ENCODE peak calls at places on chromosomes 11 and 22, in four cellular contexts. B, O, E and P are unnamed samples.

GRCh38 chr11:14248577-14248976 is 110.4 kb downstream of the RRAS2 start:
- DNase-seq in B (no peak), E (no peak), O (no peak), P (no peak)

GRCh38 chr11:100009728-100010127 is 677.4 kb upstream of the ARHGAP42 start:
- DNase-seq in B (no peak), O (no peak), E (no peak), P (no peak)

GRCh38 chr11:125070699-125071254 is 7.7 kb downstream of the SLC37A2 start:
- DNase-seq in O (peak), B (peak), E (no peak), P (no peak)

GRCh38 chr11:102807921-102808320 is 10.0 kb upstream of the MMP1 start:
- DNase-seq in E (no peak), B (no peak), O (no peak), P (no peak)

GRCh38 chr11:72229925-72230763 is 5.6 kb downstream of the INPPL1 start:
- DNase-seq in O (no peak), E (no peak), B (no peak), P (no peak)

GRCh38 chr11:2891901-2892214 is 6.3 kb upstream of the CDKN1C start:
- DNase-seq in E (no peak), O (peak), B (peak), P (no peak)

GRCh38 chr22:35347462-35347861 is 33.4 kb upstream of the HMOX1 start:
- DNase-seq in O (peak), B (no peak), E (no peak), P (no peak)

GRCh38 chr11:36062796-36063380 is 119.0 kb downstream of the LDLRAD3 start:
- DNase-seq in O (no peak), E (no peak), B (peak), P (no peak)

GRCh38 chr22:42581762-42582716 is 28.3 kb downstream of the SERHL2 start:
- DNase-seq in B (peak), E (no peak), O (peak), P (peak)

GRCh38 chr11:128688031-128688713 is 5.7 kb upstream of the FLI1 start:
- DNase-seq in O (no peak), B (no peak), E (no peak), P (no peak)

GRCh38 chr11:111324277-111324720 is 26.0 kb downstream of the POU2AF3 start:
- DNase-seq in E (peak), B (no peak), O (no peak), P (no peak)

GRCh38 chr11:124538019-124538418 is 5.4 kb downstream of the OR8B12 start:
- DNase-seq in E (peak), B (no peak), O (peak), P (peak)

GRCh38 chr11:90204832-90205646 is 17.8 kb downstream of the CHORDC1 start:
- DNase-seq in B (no peak), O (no peak), E (peak), P (no peak)

GRCh38 chr22:30424471-30425326 is 869 bp upstream of the MTFP1 start:
- DNase-seq in O (no peak), E (no peak), B (no peak), P (no peak)

GRCh38 chr11:22208151-22208858 is 15.4 kb downstream of the ANO5 start:
- DNase-seq in E (no peak), B (no peak), O (no peak), P (no peak)

GRCh38 chr11:45409587-45409986 is 123.4 kb upstream of the SYT13 start:
- DNase-seq in B (no peak), E (no peak), O (no peak), P (no peak)

GRCh38 chr11:104812416-104812815 is 85.8 kb downstream of the CASP12 start:
- DNase-seq in B (no peak), O (no peak), E (no peak), P (no peak)

GRCh38 chr22:17772249-17772962 is 1.9 kb downstream of the BID start:
- DNase-seq in O (no peak), B (no peak), E (no peak), P (no peak)

GRCh38 chr11:120235024-120235628 is 4.8 kb upstream of the POU2F3 start:
- DNase-seq in B (no peak), E (no peak), O (no peak), P (no peak)

GRCh38 chr11:74783241-74783871 is 34.7 kb downstream of the RNF169 start:
- DNase-seq in O (no peak), E (no peak), B (no peak), P (peak)

GRCh38 chr11:60363542-60364525 is 14.5 kb upstream of the MS4A7 start:
- DNase-seq in O (peak), B (peak), E (peak), P (peak)

GRCh38 chr11:64869571-64870175 is 8.7 kb downstream of the EHD1 start:
- DNase-seq in B (no peak), O (no peak), E (no peak), P (no peak)

GRCh38 chr11:57543601-57544000 is 6.2 kb downstream of the SMTNL1 start:
- DNase-seq in E (no peak), B (no peak), O (no peak), P (no peak)

GRCh38 chr11:3345736-3346135 is 33.2 kb downstream of the ZNF195 start:
- DNase-seq in B (no peak), E (no peak), O (no peak), P (no peak)

GRCh38 chr11:133598879-133599278 is 66.6 kb upstream of the OPCML start:
- DNase-seq in B (no peak), E (no peak), O (no peak), P (no peak)

GRCh38 chr11:123137496-123138270 is 57.4 kb downstream of the CLMP start:
- DNase-seq in O (peak), B (peak), E (peak), P (peak)

GRCh38 chr11:132047167-132047566 is 676.8 kb downstream of the NTM start:
- DNase-seq in O (no peak), B (no peak), E (no peak), P (no peak)

GRCh38 chr11:93841446-93841845 is 9.0 kb downstream of the VSTM5 start:
- DNase-seq in E (no peak), B (no peak), O (no peak), P (no peak)

GRCh38 chr22:42871146-42872050 is 14.3 kb upstream of the ARFGAP3 start:
- DNase-seq in E (no peak), O (no peak), B (no peak), P (no peak)

GRCh38 chr22:29302402-29302680 is 4.1 kb upstream of the GAS2L1 start:
- DNase-seq in O (no peak), B (no peak), E (no peak), P (no peak)

GRCh38 chr11:84045146-84045545 is 759.0 kb upstream of the CCDC90B start:
- DNase-seq in O (no peak), B (no peak), E (no peak), P (no peak)

GRCh38 chr11:93059074-93059957 is 89.9 kb downstream of the MTNR1B start:
- DNase-seq in B (no peak), E (peak), O (no peak), P (peak)

GRCh38 chr11:36265793-36266628 is 23.2 kb downstream of the COMMD9 start:
- DNase-seq in E (peak), O (peak), B (peak), P (no peak)

GRCh38 chr11:32080381-32080980 is 10.4 kb upstream of the RCN1 start:
- DNase-seq in B (no peak), O (no peak), E (no peak), P (no peak)
- H3K4me3 ChIP-seq in B (no peak), O (no peak), E (no peak), P (no peak)

GRCh38 chr22:22935546-22936157 is 48.0 kb downstream of the IGLL5 start:
- DNase-seq in E (no peak), B (no peak), O (no peak), P (no peak)
- H3K4me3 ChIP-seq in E (no peak), B (no peak), O (no peak), P (no peak)

DNA sequence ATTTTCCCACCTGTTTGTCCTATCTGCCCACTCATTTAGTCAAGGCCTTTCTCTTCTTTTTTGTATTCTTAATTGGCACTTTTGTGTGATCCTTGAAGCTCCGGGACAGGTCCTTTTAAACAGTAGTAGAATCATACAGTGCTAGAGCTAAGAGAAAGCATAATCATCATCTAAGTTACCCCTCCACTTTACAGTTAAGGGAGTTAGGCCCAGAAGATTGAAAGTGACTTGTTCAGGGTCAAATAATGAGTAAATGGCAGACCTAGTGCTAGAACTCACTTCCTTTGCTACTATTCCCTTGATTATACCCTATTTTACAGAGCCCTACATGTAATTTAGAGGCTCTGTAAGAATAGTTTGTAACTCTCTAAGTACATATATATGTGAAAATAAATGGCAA is 2.5 kb downstream of the USP47 start:
- DNase-seq in E (no peak), B (no peak), O (no peak), P (no peak)
- H3K4me3 ChIP-seq in E (peak), B (peak), O (peak), P (peak)

GRCh38 chr11:66015094-66015881 is 3.5 kb downstream of the CST6 start:
- DNase-seq in O (peak), E (no peak), B (no peak), P (no peak)
- H3K4me3 ChIP-seq in O (no peak), E (no peak), B (no peak), P (no peak)

GRCh38 chr11:67407700-67408163 is 3.8 kb downstream of the TBC1D10C start:
- DNase-seq in E (no peak), O (no peak), B (no peak), P (no peak)

GRCh38 chr11:67406969-67407699 is 3.3 kb downstream of the TBC1D10C start:
- DNase-seq in O (no peak), E (no peak), B (no peak), P (no peak)

GRCh38 chr11:67409781-67410368 is 5.6 kb upstream of the CARNS1 start:
- DNase-seq in B (no peak), O (no peak), E (no peak), P (no peak)

GRCh38 chr11:67409261-67409666 is 5.4 kb downstream of the TBC1D10C start:
- DNase-seq in B (no peak), E (no peak), O (no peak), P (no peak)

GRCh38 chr11:67408437-67409200 is 4.7 kb downstream of the TBC1D10C start:
- DNase-seq in B (no peak), O (no peak), E (no peak), P (no peak)
- H3K4me3 ChIP-seq in B (no peak), O (no peak), E (no peak), P (no peak)

DNA sequence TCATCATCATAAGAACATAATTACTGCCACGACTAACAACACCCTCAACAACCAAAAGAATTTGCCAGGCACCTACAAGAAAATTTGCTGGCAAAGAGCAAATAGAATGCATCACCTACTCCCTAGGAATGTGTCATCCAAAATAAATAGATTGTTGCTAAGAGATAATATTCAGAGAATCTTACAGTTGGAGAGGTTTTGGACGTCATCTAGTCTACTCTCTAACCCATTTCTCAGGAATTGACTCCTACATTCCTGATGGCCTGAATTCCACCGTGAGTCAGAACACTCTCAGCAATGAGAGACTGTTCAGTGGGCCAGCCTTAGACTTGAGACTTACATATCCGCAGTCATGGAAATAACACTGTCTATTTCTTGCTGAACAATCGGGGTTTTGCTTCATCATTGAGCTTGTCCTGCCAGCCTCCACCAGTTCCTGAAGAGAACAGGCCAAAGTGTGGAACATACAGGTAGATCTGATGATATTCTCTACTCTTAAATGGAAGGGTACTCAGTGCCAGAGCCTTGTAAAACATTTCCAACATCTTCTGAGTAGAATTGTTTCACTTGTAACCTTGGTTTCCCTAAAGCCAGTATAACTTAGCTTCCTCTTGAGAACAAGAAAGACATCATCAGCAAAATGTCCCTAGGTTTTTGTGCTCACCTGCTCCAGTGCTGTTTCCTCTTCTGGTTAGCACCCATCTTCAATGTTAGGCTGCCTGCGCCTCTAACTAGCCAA is 8.3 kb downstream of the KIRREL3 start:
- DNase-seq in O (no peak), B (no peak), E (peak), P (peak)
- H3K4me3 ChIP-seq in O (no peak), B (no peak), E (no peak), P (peak)

GRCh38 chr11:61828629-61829407 is 718 bp downstream of the FADS2 start:
- DNase-seq in B (peak), O (peak), E (no peak), P (no peak)

GRCh38 chr11:61829806-61830205 is 1.7 kb downstream of the FADS2 start:
- DNase-seq in E (no peak), B (no peak), O (peak), P (no peak)

GRCh38 chr11:61827573-61828378 is at the start of gene FADS2:
- DNase-seq in E (peak), B (peak), O (peak), P (peak)

GRCh38 chr11:61828379-61828628 is 204 bp downstream of the FADS2 start:
- DNase-seq in O (no peak), E (no peak), B (no peak), P (no peak)

GRCh38 chr11:61826930-61827572 is 1.0 kb upstream of the FADS2 start:
- DNase-seq in B (peak), O (no peak), E (no peak), P (no peak)
- H3K4me3 ChIP-seq in B (peak), O (peak), E (peak), P (peak)

GRCh38 chr11:76802621-76803020 is 19.5 kb downstream of the TSKU start:
- DNase-seq in E (no peak), O (no peak), B (no peak), P (no peak)
- H3K4me3 ChIP-seq in E (no peak), O (no peak), B (no peak), P (no peak)

DNA sequence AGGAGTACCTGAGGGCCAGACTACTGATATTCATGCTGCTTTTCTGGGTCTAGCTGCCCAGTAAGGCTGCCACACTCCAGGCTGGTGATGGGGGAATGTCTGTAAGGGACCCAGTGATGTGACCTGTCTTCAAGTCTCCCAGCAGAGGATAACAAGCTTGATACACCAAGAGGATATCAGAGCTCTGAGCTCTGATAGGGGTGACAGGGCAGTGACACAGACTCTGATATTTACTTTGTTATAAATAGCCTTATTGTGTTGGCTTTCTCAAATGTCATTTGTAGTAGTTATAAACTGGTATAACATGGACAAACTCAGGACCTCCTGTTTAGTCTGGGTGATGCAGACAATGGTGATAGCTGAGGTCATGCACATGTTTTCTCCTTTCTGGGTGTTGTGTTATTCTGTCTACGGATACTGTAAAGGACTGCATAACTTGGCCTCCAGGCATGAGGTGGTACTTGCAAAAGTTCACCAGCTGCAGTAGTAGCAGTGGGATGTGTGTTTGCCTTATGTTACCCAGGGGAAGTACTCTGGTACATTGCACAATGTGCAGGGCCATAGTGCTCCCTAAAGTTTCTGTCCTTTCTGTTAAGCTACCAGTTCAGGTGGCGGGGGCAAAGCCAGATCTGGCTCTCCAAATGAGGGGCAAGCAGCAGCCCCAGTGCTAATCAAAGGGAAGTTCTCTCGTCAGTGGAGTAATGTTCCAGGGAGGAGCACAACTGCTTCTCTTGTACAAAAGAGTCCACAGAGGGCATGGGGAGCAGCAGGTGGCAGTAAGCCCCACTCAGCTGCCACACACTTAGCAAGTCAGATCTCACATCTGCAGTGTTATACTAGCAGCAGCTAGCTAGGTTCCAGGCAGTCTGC is 812.2 kb downstream of the JRKL start:
- DNase-seq in E (no peak), B (no peak), O (no peak), P (no peak)
- H3K4me3 ChIP-seq in E (no peak), B (no peak), O (no peak), P (no peak)

DNA sequence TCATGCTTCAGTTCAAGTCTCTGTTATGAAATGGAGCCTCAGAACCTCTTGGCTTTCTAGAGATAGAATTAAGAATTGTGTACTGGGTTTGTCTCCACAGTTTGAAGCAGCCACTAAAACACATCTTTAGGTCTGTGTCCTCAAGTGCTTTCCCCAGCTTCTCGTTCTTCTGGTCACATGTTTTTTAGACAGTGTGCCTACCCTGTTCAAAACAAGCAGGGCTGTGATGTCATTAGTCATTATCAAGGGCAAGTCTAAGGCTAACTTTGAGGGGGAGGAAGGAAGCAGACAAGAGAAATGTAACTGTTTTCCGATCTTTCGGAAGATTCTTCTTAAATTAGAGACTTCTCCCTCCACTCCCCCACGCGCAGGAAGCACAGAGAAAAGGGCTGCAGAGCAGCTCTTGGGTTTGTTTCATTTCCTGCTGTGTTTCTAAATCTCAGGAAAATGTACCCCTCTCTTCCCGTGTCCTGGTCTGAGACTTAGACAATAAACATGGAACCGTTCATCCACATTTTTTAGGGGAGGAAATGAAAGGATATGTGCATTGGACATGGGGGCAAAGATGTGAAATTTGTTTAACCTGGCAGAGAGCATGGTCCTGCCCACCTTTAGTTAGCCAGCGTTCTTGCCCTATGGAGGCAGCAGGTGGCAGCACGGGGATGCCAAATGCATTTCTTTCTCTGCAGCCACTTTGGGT is 3.1 kb downstream of the AKIP1 start:
- DNase-seq in E (no peak), O (no peak), B (peak), P (no peak)
- H3K4me3 ChIP-seq in E (no peak), O (peak), B (peak), P (no peak)